ENCODE peak calls at places on chromosomes 16 and 17, in four cellular contexts. D is stomach, G is adrenal gland, I is IMR-90. L is an unnamed sample.

GRCh38 chr16:17696696-17697095 is 225.9 kb upstream of the XYLT1 start:
- DNase-seq in D (no peak), G (no peak), I (no peak), L (no peak)

GRCh38 chr16:83840060-83840617 is 32.4 kb downstream of the HSBP1 start:
- DNase-seq in D (no peak), G (no peak), I (no peak), L (no peak)

GRCh38 chr16:54140788-54141136 is 145.8 kb downstream of the IRX3 start:
- DNase-seq in D (no peak), G (no peak), I (no peak), L (no peak)

GRCh38 chr17:41595585-41595984 is 8.9 kb upstream of the KRT14 start:
- DNase-seq in D (no peak), G (no peak), I (no peak), L (no peak)

GRCh38 chr16:75288181-75288580 is 36.8 kb upstream of the BCAR1 start:
- DNase-seq in D (no peak), G (no peak), I (no peak), L (no peak)

GRCh38 chr16:24539850-24540484 is 601 bp downstream of the RBBP6 start:
- DNase-seq in D (peak), G (peak), I (peak), L (peak)

GRCh38 chr17:8345052-8345690 is 5.5 kb downstream of the ODF4 start:
- DNase-seq in D (no peak), G (no peak), I (no peak), L (no peak)

GRCh38 chr17:31699281-31699680 is 159.8 kb downstream of the COPRS start:
- DNase-seq in D (no peak), G (no peak), I (peak), L (peak)

GRCh38 chr16:27369806-27370205 is 32.2 kb upstream of the IL21R start:
- DNase-seq in D (no peak), G (no peak), I (peak), L (peak)

GRCh38 chr17:75919611-75920010 is 14.9 kb upstream of the MRPL38 start:
- DNase-seq in D (no peak), G (no peak), I (no peak), L (no peak)

GRCh38 chr16:61665512-61665911 is 370.7 kb downstream of the CDH8 start:
- DNase-seq in D (no peak), G (no peak), I (no peak), L (no peak)

GRCh38 chr17:51118330-51119195 is 2.1 kb downstream of the SPAG9 start:
- DNase-seq in D (peak), G (no peak), I (no peak), L (peak)
- H3K4me3 ChIP-seq in D (peak), G (no peak), I (no peak), L (no peak)

GRCh38 chr16:9097266-9098219 is 6.1 kb downstream of the HAPSTR1 start:
- DNase-seq in D (no peak), G (no peak), I (no peak), L (no peak)
- H3K4me3 ChIP-seq in D (peak), G (no peak), I (no peak), L (no peak)

DNA sequence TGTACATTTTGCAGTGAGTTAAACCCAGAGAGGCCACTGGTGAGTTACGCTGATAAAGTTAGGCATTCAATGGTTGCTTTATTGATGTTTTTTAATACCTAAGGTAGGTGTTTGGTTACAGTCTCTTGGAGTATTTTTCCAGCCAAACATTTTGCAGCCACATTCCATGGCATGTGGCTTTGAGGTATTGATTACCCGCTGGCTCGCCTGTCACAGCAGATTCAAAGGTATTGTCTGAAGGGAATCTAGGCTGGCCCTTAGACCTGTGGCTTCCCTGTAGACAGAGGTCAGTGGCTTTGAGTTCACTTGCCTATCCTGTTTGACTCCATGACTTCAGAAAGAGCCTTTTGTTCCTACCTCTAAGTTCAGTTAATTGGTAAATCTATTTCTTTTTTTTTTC is 16.3 kb downstream of the FAM20A start:
- DNase-seq in D (no peak), G (no peak), I (no peak), L (no peak)
- H3K4me3 ChIP-seq in D (no peak), G (no peak), I (no peak), L (no peak)

GRCh38 chr17:61532818-61533217 is 58.2 kb downstream of the NACA2 start:
- DNase-seq in D (no peak), G (no peak), I (no peak), L (no peak)

GRCh38 chr17:61534414-61534813 is 56.6 kb downstream of the NACA2 start:
- DNase-seq in D (no peak), G (no peak), I (no peak), L (no peak)

GRCh38 chr17:61531223-61531622 is 59.8 kb downstream of the NACA2 start:
- DNase-seq in D (no peak), G (no peak), I (no peak), L (no peak)

GRCh38 chr17:61536417-61536955 is 54.5 kb downstream of the NACA2 start:
- DNase-seq in D (no peak), G (no peak), I (peak), L (peak)

DNA sequence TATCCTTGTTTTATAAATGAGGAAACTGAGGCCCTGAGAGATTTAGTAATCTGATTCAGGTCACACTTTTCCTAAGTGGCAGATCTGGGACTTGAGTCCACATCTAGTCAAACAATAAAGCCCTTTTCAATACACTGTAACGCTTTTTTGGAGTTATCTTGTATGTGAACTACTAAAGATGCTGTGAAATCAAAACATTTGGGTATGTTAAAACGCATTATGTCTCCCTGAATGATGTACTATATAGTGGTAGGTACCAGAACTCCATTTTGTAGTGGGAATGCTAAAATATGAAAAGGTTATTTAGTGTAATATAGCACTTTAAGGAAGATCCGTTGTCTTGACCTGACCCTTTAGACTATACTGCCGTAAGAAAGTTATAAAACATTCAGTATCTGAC is 57.2 kb downstream of the NACA2 start:
- DNase-seq in D (no peak), G (no peak), I (no peak), L (no peak)
- H3K4me3 ChIP-seq in D (no peak), G (no peak), I (no peak), L (no peak)

GRCh38 chr16:77789085-77789611 is 784 bp downstream of the VAT1L start:
- DNase-seq in D (no peak), G (no peak), I (no peak), L (no peak)
- H3K4me3 ChIP-seq in D (peak), G (no peak), I (peak), L (no peak)

GRCh38 chr17:58339775-58340622 is 11.4 kb upstream of the TSPOAP1 start:
- DNase-seq in D (no peak), G (no peak), I (no peak), L (no peak)
- H3K4me3 ChIP-seq in D (peak), G (no peak), I (peak), L (no peak)

GRCh38 chr17:44677136-44677535 is 12.4 kb downstream of the CCDC43 start:
- DNase-seq in D (no peak), G (no peak), I (peak), L (no peak)

GRCh38 chr17:44673893-44674292 is 15.7 kb downstream of the CCDC43 start:
- DNase-seq in D (no peak), G (no peak), I (peak), L (no peak)

DNA sequence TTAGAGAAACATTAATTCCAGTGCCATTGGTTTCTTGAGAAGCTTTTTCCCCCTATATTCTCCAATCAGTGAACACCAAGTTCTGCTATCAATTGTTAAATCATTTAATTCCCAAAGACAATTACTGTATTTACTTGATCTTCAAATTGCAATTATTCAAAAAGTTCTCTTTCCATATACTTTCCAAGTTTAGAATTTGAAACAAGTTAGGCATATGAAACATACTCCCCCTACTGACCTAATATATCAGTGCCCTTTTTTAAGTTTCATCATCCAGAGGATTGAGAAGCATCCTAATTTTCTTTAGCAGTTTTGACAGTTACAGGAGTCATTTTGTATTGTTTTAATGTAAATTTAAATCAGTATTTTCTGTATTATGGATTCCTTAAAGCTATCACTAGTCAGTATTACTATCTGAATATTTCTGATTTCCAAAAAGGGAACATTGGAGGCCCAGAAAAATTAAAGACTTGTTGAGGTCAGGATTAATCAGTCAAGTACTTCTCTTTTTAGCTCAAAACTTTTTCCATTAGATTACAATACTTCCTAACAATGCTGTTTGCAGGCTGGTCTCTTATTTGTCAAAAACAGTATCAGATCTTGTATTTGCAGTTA is 16.3 kb downstream of the MEIOC start:
- DNase-seq in D (no peak), G (no peak), I (peak), L (peak)
- H3K4me3 ChIP-seq in D (no peak), G (no peak), I (no peak), L (no peak)

DNA sequence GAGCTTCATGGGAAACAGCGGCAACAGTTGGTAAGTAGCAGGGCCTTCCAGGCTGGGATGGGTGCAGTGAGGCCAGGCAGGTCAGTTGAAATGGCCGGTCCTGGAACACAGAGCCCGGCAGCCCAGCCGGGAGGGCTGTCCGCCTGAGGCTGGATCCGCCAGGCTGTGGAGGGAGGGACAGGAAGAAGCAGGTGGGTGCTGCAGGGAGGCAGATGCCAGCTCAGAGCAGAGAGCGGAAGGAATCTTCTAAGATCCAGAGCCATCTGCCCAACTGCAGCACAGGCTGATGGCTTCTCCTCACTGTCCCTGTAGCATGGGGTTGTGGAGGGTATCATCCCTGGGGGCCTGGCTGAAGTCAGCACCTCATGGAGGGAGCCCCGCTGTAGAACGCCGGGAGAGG is 609 bp downstream of the RNF112 start:
- DNase-seq in D (no peak), G (no peak), I (no peak), L (no peak)
- H3K4me3 ChIP-seq in D (peak), G (no peak), I (no peak), L (no peak)

L was measured in small intestine.